ENCODE peak calls at places on chromosomes 12 and 14, in five cellular contexts. E is Peyer's patch, M is KG1, R is stromal cell of bone marrow, Q is adrenal gland. I is an unnamed sample.

GRCh38 chr14:83164016-83164415 is 1630.4 kb upstream of the SEL1L start:
- DNase-seq in E (no peak), Q (no peak), R (peak; percentile 91), M (no peak), I (no peak)

GRCh38 chr12:104643921-104644669 is 187.3 kb downstream of the CHST11 start:
- DNase-seq in Q (peak; percentile 46), E (peak; percentile 52), R (no peak), M (no peak), I (no peak)

GRCh38 chr12:7628401-7628961 is 37.2 kb downstream of the APOBEC1 start:
- DNase-seq in R (no peak), E (no peak), M (no peak), Q (no peak), I (no peak)

GRCh38 chr14:101112351-101113107 is 209.0 kb upstream of the RTL1 start:
- DNase-seq in E (peak; percentile 7), Q (no peak), R (no peak), M (no peak), I (no peak)

GRCh38 chr12:16603265-16603915 is 2.6 kb downstream of the LMO3 start:
- DNase-seq in E (no peak), R (no peak), Q (no peak), M (no peak), I (no peak)

GRCh38 chr12:28513983-28514382 is 323.7 kb downstream of the CCDC91 start:
- DNase-seq in R (no peak), Q (no peak), E (no peak), M (no peak), I (no peak)

GRCh38 chr12:12436831-12437345 is 80.0 kb downstream of the BORCS5 start:
- DNase-seq in Q (no peak), E (no peak), M (no peak), R (peak; percentile 52), I (no peak)

GRCh38 chr14:69090187-69090789 is 62.6 kb downstream of the DCAF5 start:
- DNase-seq in R (no peak), E (no peak), Q (no peak), M (no peak), I (peak; percentile 45)

GRCh38 chr14:93712838-93713724 is 75.2 kb downstream of the PRIMA1 start:
- DNase-seq in R (no peak), E (no peak), M (no peak), Q (no peak), I (no peak)

GRCh38 chr12:124451637-124452243 is 115.7 kb downstream of the NCOR2 start:
- DNase-seq in E (no peak), Q (no peak), R (no peak), M (no peak), I (no peak)

GRCh38 chr14:68088463-68088862 is 268.9 kb downstream of the RAD51B start:
- DNase-seq in R (no peak), E (no peak), Q (no peak), M (no peak), I (no peak)

GRCh38 chr14:93223565-93223964 is 16.5 kb downstream of the UBR7 start:
- DNase-seq in Q (no peak), M (no peak), E (no peak), R (no peak), I (no peak)

GRCh38 chr14:80426686-80427085 is 215.4 kb upstream of the DIO2 start:
- DNase-seq in E (no peak), Q (no peak), R (peak; percentile 1), M (no peak), I (no peak)

GRCh38 chr14:99055816-99056215 is 216.2 kb downstream of the BCL11B start:
- DNase-seq in M (no peak), E (peak; percentile 34), R (no peak), Q (no peak), I (no peak)

GRCh38 chr12:50520808-50521207 is 16.0 kb downstream of the DIP2B start:
- DNase-seq in M (no peak), E (no peak), R (no peak), Q (peak; percentile 55), I (no peak)

GRCh38 chr14:35435177-35435576 is 30.6 kb upstream of the NFKBIA start:
- DNase-seq in Q (no peak), M (no peak), E (no peak), R (no peak), I (no peak)

GRCh38 chr12:52730383-52730782 is 27.1 kb upstream of the KRT77 start:
- DNase-seq in Q (no peak), E (no peak), M (no peak), R (no peak), I (no peak)

GRCh38 chr12:52156310-52156709 is 35.5 kb downstream of the KRT80 start:
- DNase-seq in M (no peak), E (no peak), Q (no peak), R (no peak), I (no peak)

GRCh38 chr14:73007835-73008234 is 19.1 kb downstream of the ZFYVE1 start:
- DNase-seq in M (no peak), Q (no peak), R (no peak), E (no peak), I (no peak)

GRCh38 chr14:100422556-100423420 is 99.6 kb downstream of the SLC25A47 start:
- DNase-seq in R (peak; percentile 59), Q (no peak), E (no peak), M (no peak), I (no peak)